ENCODE peak calls at places on chromosomes 2 and 18, in four cellular contexts. E is esophagus squamous epithelium; U is cardiac muscle cell; Y is CD8-positive, alpha-beta T cell. W is an unnamed sample. For H3K27me3, the result is how much of the 10 kb centered on the place peaks cover.

GRCh38 chr18:59918320-59918755 is 18.5 kb downstream of the PMAIP1 start:
- DNase-seq in E (peak), U (peak), Y (no peak), W (no peak)

GRCh38 chr2:240512109-240512485 is 45.7 kb downstream of the ANKMY1 start:
- DNase-seq in E (no peak), U (no peak), Y (no peak), W (peak)

GRCh38 chr2:18516112-18516511 is 44.3 kb downstream of the RDH14 start:
- DNase-seq in E (no peak), U (peak), Y (no peak), W (no peak)

GRCh38 chr2:8534729-8535397 is 147.0 kb upstream of the ID2 start:
- DNase-seq in E (no peak), U (no peak), Y (no peak), W (peak)

GRCh38 chr2:95389256-95390119 is 13.0 kb upstream of the FAHD2A start:
- DNase-seq in E (no peak), U (peak), Y (no peak), W (peak)

GRCh38 chr2:216792222-216793001 is 67.5 kb downstream of the TNP1 start:
- DNase-seq in E (no peak), U (peak), Y (no peak), W (peak)

GRCh38 chr18:57940166-57940565 is 103.9 kb upstream of the NEDD4L start:
- DNase-seq in E (no peak), U (no peak), Y (no peak), W (no peak)

GRCh38 chr2:241809383-241810303 is 650 bp downstream of the NEU4 start:
- DNase-seq in E (no peak), U (no peak), Y (no peak), W (no peak)

GRCh38 chr18:77147418-77147852 is 14.9 kb upstream of the MBP start:
- DNase-seq in E (no peak), U (no peak), Y (no peak), W (no peak)

GRCh38 chr2:191302459-191303155 is 57.4 kb downstream of the MYO1B start:
- DNase-seq in E (no peak), U (peak), Y (no peak), W (no peak)

GRCh38 chr2:165018207-165018606 is 62.9 kb upstream of the SLC38A11 start:
- DNase-seq in E (no peak), U (peak), Y (no peak), W (no peak)

GRCh38 chr2:239033801-239034560 is 186.1 kb downstream of the TWIST2 start:
- DNase-seq in E (no peak), U (no peak), Y (no peak), W (no peak)

GRCh38 chr2:105405291-105405690 is 6.4 kb upstream of the FHL2 start:
- DNase-seq in E (no peak), U (no peak), Y (no peak), W (no peak)

GRCh38 chr2:158633261-158633660 is 161.9 kb upstream of the DAPL1 start:
- DNase-seq in E (no peak), U (no peak), Y (no peak), W (no peak)

GRCh38 chr2:207044963-207045362 is 105.6 kb downstream of the CPO start:
- DNase-seq in E (no peak), U (no peak), Y (no peak), W (no peak)

GRCh38 chr2:102144128-102144527 is 1.6 kb downstream of the IL1R1 start:
- DNase-seq in E (no peak), U (no peak), Y (no peak), W (no peak)
- H3K4me3 ChIP-seq in E (peak), U (no peak), Y (no peak), W (peak)

GRCh38 chr2:44952143-44952805 is 10.8 kb downstream of the SIX3 start:
- DNase-seq in E (no peak), U (peak), Y (no peak), W (no peak)
- TF ChIP-seq CTCF in E (peak), U (peak), Y (peak), W (peak)

GRCh38 chr2:172102858-172103359 is at the start of gene DLX2:
- DNase-seq in E (no peak), U (peak), Y (no peak), W (peak)
- H3K27me3 ChIP-seq in E (half or more), U (half or more), Y (half or more), W (half or more)

GRCh38 chr2:54995553-54995952 is 54.7 kb downstream of the RTN4 start:
- DNase-seq in E (no peak), U (no peak), Y (no peak), W (no peak)

GRCh38 chr2:54999182-54999581 is 51.1 kb downstream of the RTN4 start:
- DNase-seq in E (no peak), U (peak), Y (no peak), W (no peak)

GRCh38 chr2:55000335-55000734 is 49.9 kb downstream of the RTN4 start:
- DNase-seq in E (no peak), U (no peak), Y (no peak), W (no peak)

DNA sequence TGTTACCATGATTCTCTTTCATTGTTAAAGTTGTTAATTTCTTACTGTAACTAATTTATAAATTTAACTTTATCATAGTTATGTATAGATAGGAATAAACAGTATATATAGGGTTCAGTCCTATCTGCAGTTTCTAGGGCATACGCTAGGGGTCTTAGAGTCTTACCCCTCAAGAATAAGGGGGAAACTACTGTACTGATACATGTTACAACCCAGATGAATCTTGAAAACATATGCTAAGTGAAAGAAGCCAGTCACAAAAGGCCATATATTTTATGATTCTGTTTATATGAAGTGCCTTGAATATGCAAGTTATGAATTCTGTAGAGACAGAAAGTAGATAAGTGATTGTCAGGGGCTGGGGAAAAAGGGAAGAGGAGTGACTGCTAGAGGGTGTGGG is 52.4 kb downstream of the RTN4 start:
- DNase-seq in E (no peak), U (no peak), Y (no peak), W (no peak)
- H3K4me3 ChIP-seq in E (no peak), U (no peak), Y (no peak), W (no peak)

GRCh38 chr2:63743170-63743975 is 98.3 kb upstream of the UGP2 start:
- DNase-seq in E (no peak), U (no peak), Y (no peak), W (no peak)

GRCh38 chr2:63742592-63742991 is 99.1 kb upstream of the UGP2 start:
- DNase-seq in E (no peak), U (no peak), Y (no peak), W (no peak)

GRCh38 chr2:63741884-63742583 is 99.7 kb upstream of the UGP2 start:
- DNase-seq in E (no peak), U (no peak), Y (no peak), W (no peak)

GRCh38 chr2:63740020-63740419 is 101.7 kb upstream of the UGP2 start:
- DNase-seq in E (no peak), U (no peak), Y (no peak), W (no peak)

GRCh38 chr2:63740943-63741342 is 100.8 kb upstream of the UGP2 start:
- DNase-seq in E (no peak), U (no peak), Y (no peak), W (no peak)
- TF ChIP-seq CTCF in E (no peak), U (no peak), Y (no peak), W (no peak)

GRCh38 chr2:45009303-45009927 is at the start of gene SIX2:
- DNase-seq in E (no peak), U (peak), Y (no peak), W (peak)
- H3K27me3 ChIP-seq in E (half or more), U (half or more), Y (under half), W (under half)

GRCh38 chr2:15169326-15170038 is 391.7 kb downstream of the NBAS start:
- DNase-seq in E (no peak), U (no peak), Y (no peak), W (no peak)
- H3K4me3 ChIP-seq in E (no peak), U (no peak), Y (no peak), W (no peak)

DNA sequence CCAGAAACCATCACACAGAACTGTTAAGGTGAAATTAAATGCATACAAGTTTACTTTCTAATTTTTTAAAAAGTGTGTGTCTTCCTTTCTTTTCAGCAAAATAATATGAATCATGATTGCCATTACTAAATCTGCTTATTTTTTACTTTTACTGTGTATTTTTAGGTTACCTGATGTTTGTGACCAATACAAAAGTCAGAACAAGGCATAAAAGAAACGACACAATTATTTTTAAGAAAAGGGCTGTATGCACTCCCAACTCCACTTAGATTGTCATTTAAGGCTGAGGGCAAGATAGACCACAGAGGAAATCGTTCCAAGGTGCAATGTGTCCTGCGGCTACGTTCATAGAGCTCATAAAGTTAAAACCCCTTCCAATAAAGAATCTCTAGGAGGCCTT is 797.0 kb downstream of the TDRD15 start:
- DNase-seq in E (no peak), U (no peak), Y (no peak), W (no peak)
- TF ChIP-seq CTCF in E (no peak), U (no peak), Y (no peak), W (no peak)

DNA sequence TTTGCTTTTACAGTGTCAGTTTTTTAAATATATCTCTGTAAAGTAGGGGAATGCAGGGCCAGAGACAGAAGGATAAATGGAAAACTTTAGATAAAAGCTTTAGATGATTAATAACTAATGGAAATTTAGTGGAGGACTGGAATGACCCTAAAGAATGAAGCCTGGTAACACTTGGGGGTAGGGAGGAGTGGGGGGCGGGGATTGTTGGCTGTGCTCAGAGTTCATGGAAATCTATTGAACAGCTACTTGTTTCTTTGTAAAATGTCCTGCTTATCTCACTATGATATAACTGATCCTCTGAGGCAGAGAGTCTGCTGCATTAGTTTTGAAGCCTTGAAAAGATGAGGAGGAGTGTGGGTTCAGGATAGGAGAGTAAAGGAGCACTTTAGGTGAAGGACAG is 90.5 kb downstream of the TMEM185B start:
- DNase-seq in E (no peak), U (no peak), Y (no peak), W (no peak)
- H3K27me3 ChIP-seq in E (under half), U (under half), Y (under half), W (under half)

GRCh38 chr18:62420513-62421209 is 95.6 kb downstream of the TNFRSF11A start:
- DNase-seq in E (no peak), U (no peak), Y (peak), W (no peak)
- H3K4me3 ChIP-seq in E (peak), U (no peak), Y (peak), W (peak)